ENCODE peak calls at places on chromosomes 1 and 21, in five cellular contexts. X is M059J, J is aorta, K is NCI-H2081, L is T-helper 2 cell. Z is an unnamed sample.

GRCh38 chr1:9058465-9058864 is 11.0 kb downstream of the SLC2A5 start:
- DNase-seq in K (no peak), J (no peak), X (peak), L (no peak), Z (no peak)

GRCh38 chr21:15444118-15444960 is 285.4 kb upstream of the USP25 start:
- DNase-seq in X (peak), J (no peak), K (no peak), L (no peak), Z (peak)

GRCh38 chr1:181730606-181731005 is 247.3 kb downstream of the CACNA1E start:
- DNase-seq in J (no peak), K (no peak), L (no peak), X (no peak), Z (no peak)

GRCh38 chr1:55035904-55036303 is 3.4 kb upstream of the PCSK9 start:
- DNase-seq in J (no peak), X (no peak), K (no peak), L (no peak), Z (no peak)

GRCh38 chr21:16082038-16082816 is 352.4 kb downstream of the USP25 start:
- DNase-seq in L (no peak), X (peak), K (no peak), J (no peak), Z (peak)

GRCh38 chr1:206708058-206708457 is 23.4 kb downstream of the MAPKAPK2 start:
- DNase-seq in K (no peak), J (no peak), X (no peak), L (no peak), Z (no peak)

GRCh38 chr1:54599211-54599823 is 24.0 kb downstream of the FAM151A start:
- DNase-seq in L (no peak), K (no peak), J (no peak), X (no peak), Z (no peak)

GRCh38 chr21:44761747-44762208 is 39.8 kb downstream of the UBE2G2 start:
- DNase-seq in K (no peak), L (no peak), X (no peak), J (no peak), Z (no peak)

GRCh38 chr1:41461790-41462679 is 22.4 kb downstream of the EDN2 start:
- DNase-seq in L (no peak), X (no peak), J (no peak), K (no peak), Z (no peak)